ENCODE peak calls at places on chromosomes 4 and X, in six cellular contexts. One of them, this sample, is unnamed.

GRCh38 chrX:70096052-70096451 is 33.8 kb downstream of the OTUD6A start:
- DNase-seq in HCT116: peak; percentile 12
- DNase-seq in SK-N-SH: no peak
- DNase-seq in GM23248: peak; percentile 16
- DNase-seq in GM23338: peak; percentile 13
- DNase-seq in MM.1S: no peak
- DNase-seq in this sample: peak; percentile 56

GRCh38 chr4:147192679-147193078 is 247.0 kb upstream of the TTC29 start:
- DNase-seq in HCT116: no peak
- DNase-seq in SK-N-SH: no peak
- DNase-seq in GM23248: no peak
- DNase-seq in GM23338: no peak
- DNase-seq in MM.1S: no peak
- DNase-seq in this sample: no peak

GRCh38 chr4:15427126-15427525 is 707 bp upstream of the C1QTNF7 start:
- DNase-seq in HCT116: no peak
- DNase-seq in SK-N-SH: no peak
- DNase-seq in GM23248: no peak
- DNase-seq in GM23338: no peak
- DNase-seq in MM.1S: no peak
- DNase-seq in this sample: no peak

GRCh38 chr4:85496146-85496849 is 21.3 kb downstream of the ARHGAP24 start:
- DNase-seq in HCT116: no peak
- DNase-seq in SK-N-SH: no peak
- DNase-seq in GM23248: peak; percentile 59
- DNase-seq in GM23338: no peak
- DNase-seq in MM.1S: no peak
- DNase-seq in this sample: peak; percentile 63

GRCh38 chr4:55021214-55021613 is 104.2 kb downstream of the KDR start:
- DNase-seq in HCT116: no peak
- DNase-seq in SK-N-SH: no peak
- DNase-seq in GM23248: no peak
- DNase-seq in GM23338: no peak
- DNase-seq in MM.1S: no peak
- DNase-seq in this sample: no peak

GRCh38 chr4:7683126-7683703 is 248.5 kb upstream of the PSAPL1 start:
- DNase-seq in HCT116: no peak
- DNase-seq in SK-N-SH: no peak
- DNase-seq in GM23248: no peak
- DNase-seq in GM23338: no peak
- DNase-seq in MM.1S: no peak
- DNase-seq in this sample: no peak

GRCh38 chr4:35228318-35228717 is 1016.0 kb downstream of the ARAP2 start:
- DNase-seq in HCT116: no peak
- DNase-seq in SK-N-SH: no peak
- DNase-seq in GM23248: no peak
- DNase-seq in GM23338: no peak
- DNase-seq in MM.1S: no peak
- DNase-seq in this sample: no peak

GRCh38 chrX:386239-386767 is 404 bp downstream of the PPP2R3B start:
- DNase-seq in HCT116: no peak
- DNase-seq in SK-N-SH: no peak
- DNase-seq in GM23248: peak; percentile 44
- DNase-seq in GM23338: peak; percentile 55
- DNase-seq in MM.1S: no peak
- DNase-seq in this sample: no peak

GRCh38 chr4:2650276-2650675 is 105.9 kb downstream of the TNIP2 start:
- DNase-seq in HCT116: no peak
- DNase-seq in SK-N-SH: no peak
- DNase-seq in GM23248: no peak
- DNase-seq in GM23338: no peak
- DNase-seq in MM.1S: no peak
- DNase-seq in this sample: no peak

GRCh38 chr4:860561-860960 is 34.6 kb upstream of the CPLX1 start:
- DNase-seq in HCT116: no peak
- DNase-seq in SK-N-SH: no peak
- DNase-seq in GM23248: no peak
- DNase-seq in GM23338: no peak
- DNase-seq in MM.1S: no peak
- DNase-seq in this sample: no peak

GRCh38 chr4:45036677-45037076 is 310.3 kb upstream of the GNPDA2 start:
- DNase-seq in HCT116: no peak
- DNase-seq in SK-N-SH: no peak
- DNase-seq in GM23248: no peak
- DNase-seq in GM23338: no peak
- DNase-seq in MM.1S: no peak
- DNase-seq in this sample: peak; percentile 66

GRCh38 chr4:174592985-174593335 is 70.7 kb upstream of the HPGD start:
- DNase-seq in HCT116: no peak
- DNase-seq in SK-N-SH: no peak
- DNase-seq in GM23248: peak; percentile 84
- DNase-seq in GM23338: no peak
- DNase-seq in MM.1S: no peak
- DNase-seq in this sample: peak; percentile 41

GRCh38 chr4:146004730-146005129 is 66.1 kb upstream of the ZNF827 start:
- DNase-seq in HCT116: no peak
- DNase-seq in SK-N-SH: no peak
- DNase-seq in GM23248: no peak
- DNase-seq in GM23338: no peak
- DNase-seq in MM.1S: no peak
- DNase-seq in this sample: no peak

DNA sequence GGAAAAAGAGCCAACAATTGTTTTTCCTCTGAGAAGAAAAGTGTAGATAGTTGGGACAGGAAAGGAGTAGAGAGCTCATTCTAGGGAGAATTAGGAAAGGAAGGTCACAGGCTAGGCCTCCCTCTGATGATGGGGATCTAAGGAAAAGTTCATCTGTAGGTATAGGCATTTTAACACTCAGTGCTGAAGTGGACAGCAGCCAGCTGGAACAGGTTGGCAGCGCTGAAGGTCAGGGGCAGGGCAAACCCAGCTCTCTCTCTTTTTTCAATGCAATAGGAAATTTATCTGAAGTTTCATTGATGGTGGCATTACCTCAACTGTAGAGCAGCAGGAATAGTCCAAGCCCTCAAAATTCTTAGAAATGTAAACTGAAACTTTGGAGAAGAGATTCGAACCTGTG is 98.5 kb upstream of the ETNPPL start:
- DNase-seq in HCT116: no peak
- DNase-seq in SK-N-SH: no peak
- DNase-seq in GM23248: peak; percentile 42
- DNase-seq in GM23338: peak; percentile 63
- DNase-seq in MM.1S: no peak
- DNase-seq in this sample: peak; percentile 7
- TF ChIP-seq EZH2phosphoT487 in HCT116: no peak
- TF ChIP-seq EZH2phosphoT487 in SK-N-SH: no peak
- TF ChIP-seq EZH2phosphoT487 in GM23248: no peak
- TF ChIP-seq EZH2phosphoT487 in GM23338: no peak
- TF ChIP-seq EZH2phosphoT487 in MM.1S: no peak
- TF ChIP-seq EZH2phosphoT487 in this sample: no peak

DNA sequence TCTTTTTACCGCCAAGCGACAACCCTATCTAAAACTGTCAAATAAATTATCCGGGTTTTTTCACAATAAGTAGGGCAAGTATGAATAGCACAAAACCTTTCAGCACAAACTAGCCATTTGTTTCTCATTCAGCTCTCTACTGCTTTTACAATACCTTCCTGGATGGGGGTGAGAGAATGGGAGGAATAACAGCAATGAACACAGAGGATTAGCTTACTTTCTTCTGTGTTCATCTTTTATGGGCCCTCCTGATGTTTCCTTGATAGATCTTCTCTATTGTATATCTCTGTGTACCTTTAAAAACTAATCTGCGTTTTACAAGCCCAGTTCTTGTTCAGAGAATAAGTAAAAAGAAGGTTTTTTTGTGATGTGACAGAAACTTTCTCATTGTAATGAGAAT is 55.3 kb upstream of the APELA start:
- DNase-seq in HCT116: no peak
- DNase-seq in SK-N-SH: no peak
- DNase-seq in GM23248: no peak
- DNase-seq in GM23338: no peak
- DNase-seq in MM.1S: no peak
- DNase-seq in this sample: no peak
- H3K4me2 ChIP-seq in HCT116: no peak overlapping the region
- H3K4me2 ChIP-seq in SK-N-SH: no peak overlapping the region
- H3K4me2 ChIP-seq in GM23248: no peak overlapping the region
- H3K4me2 ChIP-seq in GM23338: peak overlapping the region; percentile 5
- H3K4me2 ChIP-seq in MM.1S: no peak overlapping the region
- H3K4me2 ChIP-seq in this sample: no peak overlapping the region

GRCh38 chrX:154402622-154403127 is 4.5 kb downstream of the RPL10 start:
- DNase-seq in HCT116: no peak
- DNase-seq in SK-N-SH: no peak
- DNase-seq in GM23248: no peak
- DNase-seq in GM23338: no peak
- DNase-seq in MM.1S: no peak
- DNase-seq in this sample: no peak

GRCh38 chrX:154401918-154402621 is 3.9 kb downstream of the RPL10 start:
- DNase-seq in HCT116: no peak
- DNase-seq in SK-N-SH: no peak
- DNase-seq in GM23248: no peak
- DNase-seq in GM23338: no peak
- DNase-seq in MM.1S: no peak
- DNase-seq in this sample: peak; percentile 44

GRCh38 chrX:154403192-154403591 is 5.0 kb downstream of the RPL10 start:
- DNase-seq in HCT116: no peak
- DNase-seq in SK-N-SH: no peak
- DNase-seq in GM23248: no peak
- DNase-seq in GM23338: no peak
- DNase-seq in MM.1S: no peak
- DNase-seq in this sample: no peak

GRCh38 chrX:154399527-154400368 is 1.6 kb downstream of the RPL10 start:
- DNase-seq in HCT116: no peak
- DNase-seq in SK-N-SH: no peak
- DNase-seq in GM23248: no peak
- DNase-seq in GM23338: no peak
- DNase-seq in MM.1S: no peak
- DNase-seq in this sample: no peak

GRCh38 chrX:154401045-154401799 is 3.0 kb downstream of the RPL10 start:
- DNase-seq in HCT116: no peak
- DNase-seq in SK-N-SH: no peak
- DNase-seq in GM23248: no peak
- DNase-seq in GM23338: peak; percentile 46
- DNase-seq in MM.1S: no peak
- DNase-seq in this sample: peak; percentile 30
- TF ChIP-seq EZH2phosphoT487 in HCT116: no peak
- TF ChIP-seq EZH2phosphoT487 in SK-N-SH: no peak
- TF ChIP-seq EZH2phosphoT487 in GM23248: no peak
- TF ChIP-seq EZH2phosphoT487 in GM23338: no peak
- TF ChIP-seq EZH2phosphoT487 in MM.1S: no peak
- TF ChIP-seq EZH2phosphoT487 in this sample: no peak

GRCh38 chr4:139973015-139973414 is 181.0 kb downstream of the MAML3 start:
- DNase-seq in HCT116: no peak
- DNase-seq in SK-N-SH: no peak
- DNase-seq in GM23248: peak; percentile 19
- DNase-seq in GM23338: peak; percentile 62
- DNase-seq in MM.1S: no peak
- DNase-seq in this sample: no peak

GRCh38 chr4:139977838-139978604 is 176.0 kb downstream of the MAML3 start:
- DNase-seq in HCT116: no peak
- DNase-seq in SK-N-SH: no peak
- DNase-seq in GM23248: no peak
- DNase-seq in GM23338: no peak
- DNase-seq in MM.1S: no peak
- DNase-seq in this sample: no peak

GRCh38 chr4:139978692-139979091 is 175.3 kb downstream of the MAML3 start:
- DNase-seq in HCT116: no peak
- DNase-seq in SK-N-SH: no peak
- DNase-seq in GM23248: no peak
- DNase-seq in GM23338: no peak
- DNase-seq in MM.1S: peak; percentile 79
- DNase-seq in this sample: no peak

GRCh38 chr4:139973611-139974010 is 180.4 kb downstream of the MAML3 start:
- DNase-seq in HCT116: no peak
- DNase-seq in SK-N-SH: no peak
- DNase-seq in GM23248: no peak
- DNase-seq in GM23338: no peak
- DNase-seq in MM.1S: peak; percentile 70
- DNase-seq in this sample: no peak

GRCh38 chr4:139975830-139976272 is 178.1 kb downstream of the MAML3 start:
- DNase-seq in HCT116: no peak
- DNase-seq in SK-N-SH: no peak
- DNase-seq in GM23248: peak; percentile 55
- DNase-seq in GM23338: no peak
- DNase-seq in MM.1S: no peak
- DNase-seq in this sample: peak; percentile 47
- H3K4me2 ChIP-seq in HCT116: no peak overlapping the region
- H3K4me2 ChIP-seq in SK-N-SH: no peak overlapping the region
- H3K4me2 ChIP-seq in GM23248: peak overlapping the region; percentile 56
- H3K4me2 ChIP-seq in GM23338: no peak overlapping the region
- H3K4me2 ChIP-seq in MM.1S: peak overlapping the region; percentile 2
- H3K4me2 ChIP-seq in this sample: peak overlapping the region; percentile 42

DNA sequence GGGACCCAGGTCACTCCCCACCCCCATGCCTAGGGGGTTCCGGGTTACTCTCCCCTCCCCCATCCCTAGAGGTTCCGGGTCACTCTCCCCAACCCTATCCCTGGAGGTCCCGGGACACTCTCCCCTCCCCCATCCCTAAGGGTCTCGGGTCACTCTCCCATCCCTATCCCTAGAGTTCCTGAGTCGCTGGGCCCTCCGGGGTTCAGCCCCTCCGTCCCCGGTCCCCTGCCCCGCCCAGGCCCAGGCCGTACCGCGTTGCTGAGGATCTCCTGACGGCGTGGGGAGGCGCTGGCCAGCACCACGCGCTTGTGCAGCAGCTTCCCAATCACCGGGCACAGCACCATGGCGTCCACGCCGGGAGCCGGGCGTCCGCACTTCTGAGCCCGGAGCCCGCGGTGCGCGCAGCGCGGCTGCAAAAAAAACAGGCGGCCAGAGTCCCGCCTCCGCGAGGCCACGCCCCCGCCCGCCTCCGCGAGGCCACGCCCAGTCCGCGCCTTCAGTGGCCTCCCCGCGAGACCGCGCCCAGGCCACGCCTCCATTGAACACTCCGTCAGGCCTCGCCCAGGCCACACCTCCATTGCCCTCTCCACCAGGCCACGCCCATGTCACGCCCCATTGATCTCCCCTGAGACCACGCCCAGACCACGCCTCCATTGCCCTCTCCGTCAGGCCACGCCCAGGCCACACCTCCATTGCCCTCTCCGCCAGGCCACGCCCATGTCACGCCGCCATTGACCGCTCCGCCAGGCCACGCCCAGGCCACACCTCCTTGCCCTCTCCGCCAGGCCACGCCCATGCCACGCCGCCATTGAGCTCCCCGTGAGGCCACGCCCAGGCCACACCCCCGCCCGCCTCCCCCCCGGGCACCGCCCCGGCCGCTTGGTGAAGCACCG is at the start of gene ASMTL:
- DNase-seq in HCT116: peak; percentile 91
- DNase-seq in SK-N-SH: peak; percentile 99
- DNase-seq in GM23248: peak; percentile 100
- DNase-seq in GM23338: peak; percentile 99
- DNase-seq in MM.1S: peak; percentile 92
- DNase-seq in this sample: peak; percentile 96
- TF ChIP-seq EZH2phosphoT487 in HCT116: no peak
- TF ChIP-seq EZH2phosphoT487 in SK-N-SH: no peak
- TF ChIP-seq EZH2phosphoT487 in GM23248: no peak
- TF ChIP-seq EZH2phosphoT487 in GM23338: no peak
- TF ChIP-seq EZH2phosphoT487 in MM.1S: no peak
- TF ChIP-seq EZH2phosphoT487 in this sample: no peak

This sample was measured in PC-3.